ENCODE peak calls at places on chromosomes 3 and 15, in six cellular contexts. T is adrenal gland, X is progenitor cell of endocrine pancreas, H is left ventricle myocardium inferior, P is esophagus muscularis mucosa, F is astrocyte of the spinal cord. J is an unnamed sample.

GRCh38 chr3:24472358-24472757 is 22.3 kb downstream of the THRB start:
- DNase-seq in T (no peak), X (no peak), H (no peak), P (no peak), F (no peak), J (no peak)

GRCh38 chr3:117844676-117845075 is 1135.1 kb downstream of the TUSC7 start:
- DNase-seq in T (no peak), X (no peak), H (no peak), P (no peak), F (peak), J (no peak)

GRCh38 chr3:14472471-14473351 is 67.4 kb downstream of the GRIP2 start:
- DNase-seq in T (peak), X (no peak), H (no peak), P (no peak), F (peak), J (no peak)

GRCh38 chr3:126320517-126321293 is 36.5 kb downstream of the KLF15 start:
- DNase-seq in T (no peak), X (no peak), H (no peak), P (peak), F (no peak), J (no peak)

GRCh38 chr3:11653298-11654055 is 9.8 kb upstream of the VGLL4 start:
- DNase-seq in T (no peak), X (no peak), H (no peak), P (peak), F (no peak), J (no peak)

GRCh38 chr3:179069762-179070390 is 1.7 kb downstream of the ZMAT3 start:
- DNase-seq in T (no peak), X (no peak), H (no peak), P (no peak), F (peak), J (no peak)

GRCh38 chr3:3288288-3288687 is 108.8 kb upstream of the CRBN start:
- DNase-seq in T (no peak), X (no peak), H (no peak), P (no peak), F (no peak), J (no peak)

GRCh38 chr15:74891469-74891868 is 1.6 kb downstream of the MPI start:
- DNase-seq in T (no peak), X (no peak), H (no peak), P (no peak), F (no peak), J (no peak)

GRCh38 chr3:117393119-117393518 is 683.5 kb downstream of the TUSC7 start:
- DNase-seq in T (no peak), X (no peak), H (no peak), P (no peak), F (peak), J (no peak)

GRCh38 chr3:38039899-38040261 is 872 bp downstream of the DLEC1 start:
- DNase-seq in T (peak), X (no peak), H (peak), P (no peak), F (peak), J (no peak)

GRCh38 chr3:42685363-42685881 is at the start of gene KLHL40:
- DNase-seq in T (no peak), X (no peak), H (peak), P (no peak), F (no peak), J (no peak)

GRCh38 chr3:137770821-137771399 is 6.8 kb downstream of the SOX14 start:
- DNase-seq in T (no peak), X (no peak), H (no peak), P (peak), F (no peak), J (no peak)

GRCh38 chr3:51931756-51932155 is 9.9 kb downstream of the RRP9 start:
- DNase-seq in T (no peak), X (no peak), H (no peak), P (no peak), F (no peak), J (no peak)

GRCh38 chr3:115100806-115101205 is 46.3 kb downstream of the ZBTB20 start:
- DNase-seq in T (no peak), X (no peak), H (no peak), P (no peak), F (no peak), J (no peak)

GRCh38 chr15:84734794-84735479 is 13.5 kb upstream of the ZNF592 start:
- DNase-seq in T (peak), X (peak), H (peak), P (no peak), F (peak), J (no peak)

GRCh38 chr15:74799843-74800558 is 12.6 kb upstream of the LMAN1L start:
- DNase-seq in T (peak), X (peak), H (peak), P (no peak), F (peak), J (peak)

GRCh38 chr15:93362203-93362602 is 273.2 kb upstream of the RGMA start:
- DNase-seq in T (no peak), X (no peak), H (no peak), P (no peak), F (no peak), J (no peak)

GRCh38 chr15:93366387-93367100 is 277.5 kb upstream of the RGMA start:
- DNase-seq in T (no peak), X (no peak), H (no peak), P (no peak), F (no peak), J (no peak)

GRCh38 chr15:93359780-93360161 is 270.8 kb upstream of the RGMA start:
- DNase-seq in T (no peak), X (no peak), H (no peak), P (no peak), F (no peak), J (no peak)

GRCh38 chr15:93359037-93359779 is 270.2 kb upstream of the RGMA start:
- DNase-seq in T (no peak), X (no peak), H (no peak), P (no peak), F (no peak), J (no peak)

GRCh38 chr15:93362821-93363220 is 273.8 kb upstream of the RGMA start:
- DNase-seq in T (no peak), X (no peak), H (no peak), P (no peak), F (no peak), J (no peak)
- TF ChIP-seq CTCF in T (no peak), X (no peak), H (no peak), P (no peak), F (no peak), J (no peak)

GRCh38 chr3:157444789-157445188 is 8.1 kb downstream of the PTX3 start:
- DNase-seq in T (no peak), X (no peak), H (no peak), P (no peak), F (no peak), J (no peak)

GRCh38 chr3:157443873-157444770 is 7.5 kb downstream of the PTX3 start:
- DNase-seq in T (no peak), X (no peak), H (no peak), P (no peak), F (no peak), J (no peak)

GRCh38 chr3:157442729-157443128 is 6.1 kb downstream of the PTX3 start:
- DNase-seq in T (no peak), X (no peak), H (no peak), P (no peak), F (no peak), J (no peak)

GRCh38 chr3:157445897-157446296 is 9.2 kb downstream of the PTX3 start:
- DNase-seq in T (no peak), X (no peak), H (no peak), P (no peak), F (no peak), J (no peak)

DNA sequence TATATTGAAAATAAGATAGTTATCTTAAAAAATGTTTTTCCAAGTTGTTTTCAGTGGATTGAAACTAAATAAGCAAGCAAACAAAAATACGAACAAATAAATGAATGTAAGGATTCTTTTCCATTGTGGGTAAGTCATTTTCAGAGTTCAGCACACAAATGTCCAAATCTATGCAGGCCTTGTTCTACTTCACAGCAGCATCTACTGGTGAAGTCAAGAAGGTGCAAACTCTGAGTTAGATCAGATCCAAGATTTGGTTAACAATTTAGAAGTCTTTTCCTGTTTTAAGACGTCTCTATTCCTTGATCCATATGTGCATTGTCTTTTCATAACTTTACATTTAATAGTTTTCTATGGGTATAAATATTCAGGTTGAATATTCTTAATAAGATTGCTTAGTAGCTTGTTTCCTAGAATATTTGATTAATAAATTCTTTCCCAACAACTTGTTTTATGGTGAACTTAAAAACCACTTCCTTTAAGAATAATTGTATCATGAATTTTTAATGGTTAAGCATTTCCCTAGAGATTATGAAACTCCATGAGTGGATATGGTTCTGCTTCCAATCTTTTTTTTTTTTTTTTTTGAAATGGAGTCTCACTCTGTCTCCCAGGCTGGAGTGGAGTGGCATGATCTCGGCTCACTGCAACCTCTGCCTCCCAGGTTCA is 10.5 kb downstream of the PTX3 start:
- DNase-seq in T (no peak), X (no peak), H (no peak), P (no peak), F (peak), J (no peak)
- TF ChIP-seq CTCF in T (peak), X (peak), H (peak), P (peak), F (peak), J (peak)

DNA sequence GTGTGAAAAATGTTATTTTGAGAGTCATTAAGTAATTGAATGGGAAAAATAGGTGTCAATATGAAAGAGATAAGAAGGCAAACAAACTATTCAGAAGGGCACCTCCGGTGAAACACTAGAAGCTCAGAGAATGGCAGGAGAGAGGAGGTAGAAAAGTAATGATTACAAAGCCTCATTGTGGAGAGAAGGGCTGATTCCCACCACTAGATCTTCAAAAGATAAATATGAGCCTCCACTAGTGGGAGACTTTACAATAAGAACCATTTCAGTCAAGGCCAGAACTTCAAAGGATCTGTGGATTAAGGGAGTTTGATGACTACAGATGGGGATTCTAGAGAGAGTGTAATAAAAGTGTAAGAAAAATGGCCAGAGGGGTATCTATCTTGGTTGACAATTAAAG is 535.6 kb downstream of the NLGN1 start:
- DNase-seq in T (no peak), X (no peak), H (no peak), P (no peak), F (no peak), J (no peak)
- TF ChIP-seq CTCF in T (no peak), X (no peak), H (no peak), P (no peak), F (no peak), J (no peak)

GRCh38 chr3:162799910-162800309 is 1303.3 kb downstream of the OTOL1 start:
- DNase-seq in T (no peak), X (no peak), H (no peak), P (no peak), F (peak), J (no peak)
- TF ChIP-seq CTCF in T (no peak), X (no peak), H (no peak), P (no peak), F (peak), J (no peak)

GRCh38 chr15:45611305-45611704 is 23.5 kb upstream of the SQOR start:
- DNase-seq in T (no peak), X (no peak), H (no peak), P (no peak), F (peak), J (no peak)
- TF ChIP-seq CTCF in T (peak), X (peak), H (peak), P (peak), F (peak), J (peak)